ENCODE peak calls at places on chromosomes 6 and 20, in six cellular contexts. T is DMS153, O is activated T-helper 1 cell treated with Interleukin-2 at 50 U/mL for 16 hours, Q is left ventricle myocardium superior, F is GM13976, S is T-helper 2 cell. X is an unnamed sample.

GRCh38 chr20:4038047-4038459 is 22.7 kb upstream of the RNF24 start:
- DNase-seq in T (peak), O (peak), Q (peak), F (peak), S (peak), X (peak)

GRCh38 chr6:53466257-53466656 is 78.6 kb downstream of the GCLC start:
- DNase-seq in T (no peak), O (no peak), Q (no peak), F (no peak), S (no peak), X (no peak)

GRCh38 chr6:158518196-158519127 is 41.4 kb upstream of the TMEM181 start:
- DNase-seq in T (peak), O (peak), Q (peak), F (peak), S (peak), X (no peak)

GRCh38 chr6:125073071-125073470 is 80.5 kb upstream of the TPD52L1 start:
- DNase-seq in T (no peak), O (no peak), Q (no peak), F (no peak), S (no peak), X (no peak)

GRCh38 chr20:34693414-34693813 is 10.7 kb upstream of the TP53INP2 start:
- DNase-seq in T (no peak), O (no peak), Q (peak), F (no peak), S (no peak), X (no peak)

GRCh38 chr6:46652603-46653438 is at the start of the genes CYP39A1 and SLC25A27:
- DNase-seq in T (peak), O (peak), Q (peak), F (peak), S (peak), X (peak)

GRCh38 chr20:13166006-13166405 is 55.1 kb upstream of the ISM1 start:
- DNase-seq in T (no peak), O (no peak), Q (no peak), F (no peak), S (no peak), X (no peak)

GRCh38 chr6:34247481-34248197 is 1.2 kb downstream of the SMIM29 start:
- DNase-seq in T (no peak), O (no peak), Q (no peak), F (no peak), S (no peak), X (no peak)

GRCh38 chr20:38685853-38686473 is 38.3 kb upstream of the SLC32A1 start:
- DNase-seq in T (no peak), O (no peak), Q (peak), F (peak), S (no peak), X (peak)

GRCh38 chr6:128993161-128993560 is 110.2 kb downstream of the LAMA2 start:
- DNase-seq in T (no peak), O (no peak), Q (no peak), F (no peak), S (no peak), X (no peak)

GRCh38 chr6:31575952-31576684 is 753 bp downstream of the TNF start:
- DNase-seq in T (no peak), O (no peak), Q (no peak), F (no peak), S (no peak), X (no peak)

GRCh38 chr20:43430265-43430664 is 27.4 kb upstream of the SRSF6 start:
- DNase-seq in T (no peak), O (no peak), Q (no peak), F (no peak), S (no peak), X (no peak)

GRCh38 chr6:36949636-36950035 is 4.9 kb upstream of the PI16 start:
- DNase-seq in T (no peak), O (no peak), Q (no peak), F (no peak), S (no peak), X (no peak)

GRCh38 chr20:38645318-38645717 is 43.7 kb downstream of the ARHGAP40 start:
- DNase-seq in T (no peak), O (no peak), Q (no peak), F (peak), S (no peak), X (no peak)

GRCh38 chr6:169659820-169660610 is 41.8 kb downstream of the WDR27 start:
- DNase-seq in T (no peak), O (no peak), Q (no peak), F (no peak), S (no peak), X (no peak)

GRCh38 chr6:86412063-86412462 is 525.3 kb upstream of the HTR1E start:
- DNase-seq in T (no peak), O (no peak), Q (no peak), F (no peak), S (no peak), X (no peak)

GRCh38 chr20:59751075-59751711 is 146.9 kb downstream of the PHACTR3 start:
- DNase-seq in T (peak), O (no peak), Q (peak), F (peak), S (no peak), X (peak)

GRCh38 chr6:98986216-98986615 is 38.5 kb upstream of the FBXL4 start:
- DNase-seq in T (no peak), O (no peak), Q (no peak), F (no peak), S (no peak), X (no peak)

GRCh38 chr6:107561325-107561724 is 71.4 kb downstream of the SOBP start:
- DNase-seq in T (no peak), O (no peak), Q (peak), F (no peak), S (no peak), X (no peak)

GRCh38 chr6:113586966-113587699 is 270.0 kb upstream of the MARCKS start:
- DNase-seq in T (peak), O (no peak), Q (no peak), F (no peak), S (no peak), X (no peak)

GRCh38 chr6:151276112-151276745 is 36.5 kb downstream of the AKAP12 start:
- DNase-seq in T (no peak), O (no peak), Q (peak), F (no peak), S (no peak), X (no peak)

GRCh38 chr20:52209154-52209571 is 17.6 kb upstream of the ZFP64 start:
- DNase-seq in T (no peak), O (no peak), Q (no peak), F (no peak), S (no peak), X (no peak)

GRCh38 chr6:3325210-3325609 is 66.5 kb downstream of the PSMG4 start:
- DNase-seq in T (no peak), O (no peak), Q (no peak), F (no peak), S (no peak), X (no peak)

GRCh38 chr6:37239950-37240713 is 17.4 kb upstream of the TBC1D22B start:
- DNase-seq in T (peak), O (peak), Q (peak), F (peak), S (no peak), X (peak)

GRCh38 chr20:36314734-36315544 is 8.8 kb downstream of the DLGAP4 start:
- DNase-seq in T (no peak), O (no peak), Q (no peak), F (peak), S (no peak), X (no peak)

GRCh38 chr20:59866338-59866737 is 67.1 kb downstream of the SYCP2 start:
- DNase-seq in T (no peak), O (no peak), Q (no peak), F (no peak), S (no peak), X (no peak)

GRCh38 chr6:70479236-70479635 is 65.9 kb downstream of the FAM135A start:
- DNase-seq in T (no peak), O (no peak), Q (no peak), F (no peak), S (no peak), X (no peak)

GRCh38 chr6:10451828-10452509 is 37.1 kb upstream of the TFAP2A start:
- DNase-seq in T (no peak), O (no peak), Q (no peak), F (no peak), S (no peak), X (no peak)

GRCh38 chr6:169640983-169641382 is 60.8 kb downstream of the WDR27 start:
- DNase-seq in T (no peak), O (no peak), Q (no peak), F (no peak), S (no peak), X (no peak)

X was measured in mesothelial cell of epicardium.